ENCODE peak calls at places on chromosomes 7 and 10, in six cellular contexts. W is sigmoid colon, V is A549, S is HCT116, O is body of pancreas, A is esophagus squamous epithelium. T is an unnamed sample.

GRCh38 chr10:92688927-92689662 is 660 bp upstream of the HHEX start:
- DNase-seq in W (peak), V (peak), S (no peak), O (peak), A (no peak), T (no peak)

GRCh38 chr10:125756196-125756595 is 19.4 kb downstream of the MMP21 start:
- DNase-seq in W (no peak), V (no peak), S (no peak), O (no peak), A (no peak), T (no peak)

GRCh38 chr10:89118091-89118490 is 89.0 kb downstream of the CH25H start:
- DNase-seq in W (no peak), V (no peak), S (peak), O (no peak), A (no peak), T (no peak)

GRCh38 chr7:100825760-100826545 is 1.4 kb downstream of the EPHB4 start:
- DNase-seq in W (no peak), V (peak), S (no peak), O (peak), A (no peak), T (no peak)

GRCh38 chr7:84985073-84985784 is 201.6 kb downstream of the SEMA3D start:
- DNase-seq in W (no peak), V (no peak), S (no peak), O (no peak), A (no peak), T (no peak)

GRCh38 chr7:99409814-99410213 is 1.0 kb downstream of the BUD31 start:
- DNase-seq in W (no peak), V (no peak), S (no peak), O (no peak), A (no peak), T (no peak)

GRCh38 chr10:4775808-4776207 is 50.2 kb upstream of the AKR1E2 start:
- DNase-seq in W (no peak), V (peak), S (no peak), O (no peak), A (no peak), T (no peak)

GRCh38 chr7:7384228-7384627 is 151.4 kb downstream of the COL28A1 start:
- DNase-seq in W (no peak), V (no peak), S (no peak), O (no peak), A (no peak), T (no peak)

GRCh38 chr10:115129752-115130151 is 36.6 kb downstream of the ATRNL1 start:
- DNase-seq in W (no peak), V (peak), S (peak), O (no peak), A (no peak), T (peak)

DNA sequence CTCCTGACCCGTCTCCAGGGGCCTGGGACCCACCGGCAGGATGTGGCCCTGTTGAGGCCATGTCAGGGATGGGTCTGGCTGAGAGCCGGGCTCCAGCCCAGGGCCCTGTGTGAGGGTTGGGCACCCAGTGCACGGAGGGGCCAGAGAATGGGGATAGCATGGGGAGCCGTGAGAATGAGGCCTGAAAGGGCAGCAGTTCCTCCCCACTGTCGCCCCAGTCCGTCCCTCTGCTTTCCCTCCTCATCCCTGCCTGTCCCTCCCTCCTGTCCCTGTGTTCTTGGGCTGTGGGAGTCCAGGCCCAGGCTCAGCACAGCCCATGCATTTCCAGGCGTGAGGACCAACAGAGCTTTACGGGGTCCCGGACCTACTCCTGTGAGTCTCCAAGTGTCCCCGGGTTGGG is 9.6 kb downstream of the LAT2 start:
- DNase-seq in W (no peak), V (no peak), S (no peak), O (no peak), A (no peak), T (no peak)
- TF ChIP-seq POLR2A in W (no peak), V (no peak), S (no peak), O (no peak), A (no peak), T (no peak)

GRCh38 chr7:55964802-55965470 is 551 bp downstream of the NIPSNAP2 start:
- DNase-seq in W (peak), V (peak), S (peak), O (peak), A (no peak), T (no peak)

GRCh38 chr7:55965805-55966421 is 1.5 kb downstream of the NIPSNAP2 start:
- DNase-seq in W (no peak), V (no peak), S (no peak), O (peak), A (no peak), T (no peak)

GRCh38 chr7:55969391-55969790 is 5.0 kb downstream of the NIPSNAP2 start:
- DNase-seq in W (no peak), V (no peak), S (no peak), O (no peak), A (no peak), T (no peak)

GRCh38 chr7:55964261-55964801 is at the start of gene NIPSNAP2:
- DNase-seq in W (peak), V (peak), S (peak), O (peak), A (no peak), T (peak)

GRCh38 chr7:55966851-55967250 is 2.5 kb downstream of the NIPSNAP2 start:
- DNase-seq in W (no peak), V (no peak), S (no peak), O (peak), A (no peak), T (no peak)
- TF ChIP-seq POLR2A in W (no peak), V (no peak), S (no peak), O (no peak), A (no peak), T (no peak)

GRCh38 chr7:107837145-107837512 is 34.1 kb upstream of the SLC26A3 start:
- DNase-seq in W (no peak), V (no peak), S (no peak), O (no peak), A (no peak), T (no peak)

GRCh38 chr7:107830410-107830809 is 27.4 kb upstream of the SLC26A3 start:
- DNase-seq in W (no peak), V (no peak), S (no peak), O (no peak), A (no peak), T (no peak)

GRCh38 chr7:107834401-107834800 is 31.4 kb upstream of the SLC26A3 start:
- DNase-seq in W (no peak), V (no peak), S (no peak), O (no peak), A (no peak), T (no peak)

GRCh38 chr7:107836237-107837144 is 33.5 kb upstream of the SLC26A3 start:
- DNase-seq in W (no peak), V (peak), S (peak), O (peak), A (no peak), T (no peak)

DNA sequence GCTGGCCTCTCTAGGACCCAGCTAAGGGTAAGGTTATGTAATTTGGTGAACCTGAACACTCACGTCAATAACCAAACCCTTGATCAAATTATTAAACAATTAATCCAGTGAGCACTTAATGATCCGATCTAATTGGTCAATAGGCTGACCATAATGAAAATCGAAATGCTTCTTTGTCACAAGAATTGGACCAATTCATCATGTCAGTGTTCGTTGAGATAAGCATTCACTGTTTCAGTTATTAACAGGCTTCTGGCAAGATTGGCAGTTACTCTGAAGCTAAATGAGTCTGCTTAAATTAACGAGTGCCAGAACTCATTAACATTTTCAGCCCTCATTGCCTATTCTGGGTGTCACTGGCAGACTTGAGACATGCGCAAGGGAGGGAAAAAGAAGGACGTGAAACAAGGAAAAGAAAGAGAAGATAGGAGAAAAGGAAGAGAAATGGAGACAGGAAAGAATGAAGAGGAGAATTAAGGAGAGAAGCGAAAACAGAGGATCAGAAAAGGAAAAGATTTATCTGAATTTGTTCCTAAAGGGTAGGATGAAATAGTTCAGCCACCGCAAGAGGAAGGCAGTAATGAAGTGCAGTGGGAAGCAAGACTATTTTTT is 30.7 kb upstream of the SLC26A3 start:
- DNase-seq in W (no peak), V (no peak), S (no peak), O (no peak), A (no peak), T (no peak)
- TF ChIP-seq POLR2A in W (no peak), V (no peak), S (no peak), O (no peak), A (no peak), T (no peak)

GRCh38 chr10:129288940-129289468 is 178.0 kb upstream of the MGMT start:
- DNase-seq in W (no peak), V (no peak), S (no peak), O (no peak), A (no peak), T (no peak)
- TF ChIP-seq POLR2A in W (no peak), V (no peak), S (no peak), O (no peak), A (no peak), T (no peak)

GRCh38 chr7:32495298-32496051 is at the start of gene AVL9:
- DNase-seq in W (peak), V (peak), S (peak), O (peak), A (peak), T (peak)
- TF ChIP-seq POLR2A in W (peak), V (peak), S (peak), O (peak), A (peak), T (peak)

GRCh38 chr7:73977626-73978618 is 50.1 kb upstream of the ELN start:
- DNase-seq in W (peak), V (peak), S (no peak), O (peak), A (no peak), T (no peak)

GRCh38 chr7:73980206-73980605 is 47.8 kb upstream of the ELN start:
- DNase-seq in W (no peak), V (no peak), S (no peak), O (no peak), A (no peak), T (no peak)

GRCh38 chr7:73976761-73977625 is 51.0 kb upstream of the ELN start:
- DNase-seq in W (peak), V (no peak), S (no peak), O (no peak), A (no peak), T (no peak)

GRCh38 chr7:73974948-73975926 is 52.7 kb upstream of the ELN start:
- DNase-seq in W (no peak), V (no peak), S (no peak), O (no peak), A (no peak), T (no peak)

GRCh38 chr7:73978681-73979563 is 49.1 kb upstream of the ELN start:
- DNase-seq in W (peak), V (peak), S (peak), O (peak), A (no peak), T (peak)
- TF ChIP-seq POLR2A in W (no peak), V (no peak), S (no peak), O (no peak), A (no peak), T (no peak)

DNA sequence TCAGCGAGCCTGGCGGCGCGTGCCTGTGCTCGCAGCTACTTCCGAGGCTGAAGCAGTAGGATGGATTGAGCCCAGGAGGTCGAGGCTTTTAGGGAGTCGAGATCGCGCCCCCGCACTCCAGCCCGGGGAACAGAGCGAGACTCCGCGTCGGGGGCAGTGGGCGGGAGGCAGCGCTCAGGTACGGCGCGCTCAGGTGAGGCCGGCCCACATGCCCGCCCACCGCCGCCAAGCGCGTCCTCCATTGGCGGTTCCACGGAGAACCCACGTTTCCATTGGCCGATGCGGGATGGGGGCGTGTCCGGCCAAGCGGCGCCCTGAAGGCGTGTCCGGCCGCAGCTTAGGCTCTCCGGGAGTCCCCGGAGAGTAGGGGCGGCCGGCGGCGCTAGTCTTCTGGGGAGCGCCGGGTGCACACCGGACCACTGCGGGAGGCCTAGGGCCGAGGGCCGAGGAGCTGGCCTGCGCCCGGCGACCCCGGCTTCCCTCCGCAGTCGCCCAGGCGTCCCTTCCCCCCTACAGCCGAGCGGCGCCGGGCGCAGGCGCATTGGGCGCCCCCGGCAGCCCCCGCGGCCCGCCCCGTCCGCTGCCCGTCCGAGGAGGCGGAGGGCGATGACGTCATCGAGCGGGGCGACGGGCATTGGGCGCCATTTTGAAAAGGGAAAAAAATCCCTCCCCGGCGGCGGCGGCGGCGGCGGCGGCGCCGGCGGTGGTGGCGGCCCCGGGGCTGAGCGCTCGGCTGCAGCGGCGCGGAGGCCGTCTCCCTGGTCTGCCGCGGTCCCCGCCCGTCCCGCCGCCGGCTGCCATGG is at the start of gene PPP2R2D:
- DNase-seq in W (peak), V (peak), S (peak), O (peak), A (peak), T (peak)
- TF ChIP-seq POLR2A in W (no peak), V (peak), S (peak), O (peak), A (peak), T (no peak)

T was measured in H54.